ENCODE peak calls at places on chromosomes 2 and 18, in four cellular contexts. One of them, this sample, is unnamed.

GRCh38 chr2:188678921-188679320 is 295.3 kb upstream of the COL3A1 start:
- DNase-seq in kidney epithelial cell: no peak
- DNase-seq in tibial artery: no peak
- DNase-seq in foreskin fibroblast: peak
- DNase-seq in this sample: no peak

GRCh38 chr18:30889582-30890301 is 152.8 kb downstream of the DSC3 start:
- DNase-seq in tibial artery: no peak
- DNase-seq in foreskin fibroblast: no peak
- DNase-seq in kidney epithelial cell: peak
- DNase-seq in this sample: no peak

GRCh38 chr2:203440671-203441070 is 94.4 kb downstream of the RAPH1 start:
- DNase-seq in foreskin fibroblast: no peak
- DNase-seq in kidney epithelial cell: no peak
- DNase-seq in tibial artery: no peak
- DNase-seq in this sample: no peak

GRCh38 chr2:205889073-205889472 is 196.9 kb downstream of the INO80D start:
- DNase-seq in kidney epithelial cell: peak
- DNase-seq in tibial artery: no peak
- DNase-seq in foreskin fibroblast: no peak
- DNase-seq in this sample: no peak

GRCh38 chr2:48504647-48505327 is 25.2 kb upstream of the STON1 start:
- DNase-seq in tibial artery: no peak
- DNase-seq in foreskin fibroblast: peak
- DNase-seq in kidney epithelial cell: no peak
- DNase-seq in this sample: no peak

GRCh38 chr2:104856973-104857261 is 3.0 kb downstream of the POU3F3 start:
- DNase-seq in tibial artery: no peak
- DNase-seq in kidney epithelial cell: no peak
- DNase-seq in foreskin fibroblast: no peak
- DNase-seq in this sample: no peak

GRCh38 chr2:161722547-161723503 is 98.6 kb downstream of the SLC4A10 start:
- DNase-seq in tibial artery: no peak
- DNase-seq in foreskin fibroblast: no peak
- DNase-seq in kidney epithelial cell: no peak
- DNase-seq in this sample: no peak

GRCh38 chr2:56806924-56807323 is 623.1 kb downstream of the CCDC85A start:
- DNase-seq in tibial artery: no peak
- DNase-seq in foreskin fibroblast: no peak
- DNase-seq in kidney epithelial cell: no peak
- DNase-seq in this sample: no peak

GRCh38 chr2:174688079-174688478 is 76.2 kb downstream of the CHRNA1 start:
- DNase-seq in kidney epithelial cell: no peak
- DNase-seq in tibial artery: no peak
- DNase-seq in foreskin fibroblast: peak
- DNase-seq in this sample: peak

GRCh38 chr18:48623468-48624220 is 84.8 kb downstream of the CTIF start:
- DNase-seq in tibial artery: no peak
- DNase-seq in kidney epithelial cell: peak
- DNase-seq in foreskin fibroblast: peak
- DNase-seq in this sample: no peak

GRCh38 chr2:136238214-136238551 is 120.2 kb upstream of the CXCR4 start:
- DNase-seq in kidney epithelial cell: no peak
- DNase-seq in tibial artery: peak
- DNase-seq in foreskin fibroblast: peak
- DNase-seq in this sample: no peak

GRCh38 chr18:35039633-35040032 is 1.6 kb upstream of the MAPRE2 start:
- DNase-seq in foreskin fibroblast: no peak
- DNase-seq in tibial artery: no peak
- DNase-seq in kidney epithelial cell: no peak
- DNase-seq in this sample: no peak

GRCh38 chr2:72142743-72143440 is 4.8 kb downstream of the CYP26B1 start:
- DNase-seq in tibial artery: peak
- DNase-seq in foreskin fibroblast: peak
- DNase-seq in kidney epithelial cell: no peak
- DNase-seq in this sample: no peak

GRCh38 chr18:59902180-59902992 is 2.6 kb downstream of the PMAIP1 start:
- DNase-seq in kidney epithelial cell: no peak
- DNase-seq in tibial artery: no peak
- DNase-seq in foreskin fibroblast: peak
- DNase-seq in this sample: no peak

GRCh38 chr18:79458131-79458838 is 62.6 kb downstream of the NFATC1 start:
- DNase-seq in foreskin fibroblast: peak
- DNase-seq in tibial artery: peak
- DNase-seq in kidney epithelial cell: peak
- DNase-seq in this sample: no peak

GRCh38 chr2:67399831-67400489 is 2.8 kb downstream of the ETAA1 start:
- DNase-seq in tibial artery: no peak
- DNase-seq in kidney epithelial cell: no peak
- DNase-seq in foreskin fibroblast: peak
- DNase-seq in this sample: no peak

GRCh38 chr18:37654034-37654433 is 88.4 kb upstream of the CELF4 start:
- DNase-seq in foreskin fibroblast: no peak
- DNase-seq in kidney epithelial cell: no peak
- DNase-seq in tibial artery: no peak
- DNase-seq in this sample: no peak

GRCh38 chr2:75146903-75147332 is 52.4 kb downstream of the TACR1 start:
- DNase-seq in foreskin fibroblast: peak
- DNase-seq in kidney epithelial cell: no peak
- DNase-seq in tibial artery: no peak
- DNase-seq in this sample: no peak

GRCh38 chr2:219398721-219399333 is 11.1 kb upstream of the DNPEP start:
- DNase-seq in foreskin fibroblast: peak
- DNase-seq in tibial artery: no peak
- DNase-seq in kidney epithelial cell: no peak
- DNase-seq in this sample: no peak

GRCh38 chr2:120601566-120601965 is 134.1 kb upstream of the GLI2 start:
- DNase-seq in tibial artery: no peak
- DNase-seq in kidney epithelial cell: no peak
- DNase-seq in foreskin fibroblast: no peak
- DNase-seq in this sample: no peak

GRCh38 chr2:212912445-212913103 is 238.8 kb downstream of the IKZF2 start:
- DNase-seq in tibial artery: no peak
- DNase-seq in foreskin fibroblast: peak
- DNase-seq in kidney epithelial cell: peak
- DNase-seq in this sample: no peak

GRCh38 chr2:171741189-171741588 is 53.9 kb downstream of the DYNC1I2 start:
- DNase-seq in kidney epithelial cell: peak
- DNase-seq in foreskin fibroblast: peak
- DNase-seq in tibial artery: no peak
- DNase-seq in this sample: no peak

GRCh38 chr2:65309699-65310098 is 82.1 kb downstream of the ACTR2 start:
- DNase-seq in tibial artery: no peak
- DNase-seq in foreskin fibroblast: no peak
- DNase-seq in kidney epithelial cell: no peak
- DNase-seq in this sample: no peak

GRCh38 chr18:66616523-66616983 is 12.7 kb upstream of the CDH19 start:
- DNase-seq in tibial artery: no peak
- DNase-seq in kidney epithelial cell: no peak
- DNase-seq in foreskin fibroblast: no peak
- DNase-seq in this sample: no peak

GRCh38 chr2:72139871-72140620 is 7.6 kb downstream of the CYP26B1 start:
- DNase-seq in kidney epithelial cell: no peak
- DNase-seq in foreskin fibroblast: no peak
- DNase-seq in tibial artery: no peak
- DNase-seq in this sample: no peak

GRCh38 chr2:121089005-121089510 is 195.9 kb downstream of the TFCP2L1 start:
- DNase-seq in foreskin fibroblast: no peak
- DNase-seq in tibial artery: no peak
- DNase-seq in kidney epithelial cell: no peak
- DNase-seq in this sample: no peak

GRCh38 chr2:134670955-134671354 is 47.8 kb downstream of the TMEM163 start:
- DNase-seq in kidney epithelial cell: no peak
- DNase-seq in foreskin fibroblast: no peak
- DNase-seq in tibial artery: no peak
- DNase-seq in this sample: no peak

GRCh38 chr2:1855150-1855549 is 110.8 kb upstream of the PXDN start:
- DNase-seq in tibial artery: no peak
- DNase-seq in kidney epithelial cell: no peak
- DNase-seq in foreskin fibroblast: no peak
- DNase-seq in this sample: no peak

GRCh38 chr2:225328192-225328591 is 71.3 kb upstream of the NYAP2 start:
- DNase-seq in foreskin fibroblast: peak
- DNase-seq in tibial artery: no peak
- DNase-seq in kidney epithelial cell: peak
- DNase-seq in this sample: no peak

GRCh38 chr2:119820275-119820674 is 60.6 kb downstream of the PTPN4 start:
- DNase-seq in tibial artery: no peak
- DNase-seq in kidney epithelial cell: peak
- DNase-seq in foreskin fibroblast: peak
- DNase-seq in this sample: no peak

GRCh38 chr2:240624011-240624949 is 1.0 kb upstream of the GPR35 start:
- DNase-seq in tibial artery: peak
- DNase-seq in foreskin fibroblast: no peak
- DNase-seq in kidney epithelial cell: no peak
- DNase-seq in this sample: no peak

GRCh38 chr2:123935405-123935804 is 89.7 kb upstream of the CNTNAP5 start:
- DNase-seq in foreskin fibroblast: no peak
- DNase-seq in tibial artery: no peak
- DNase-seq in kidney epithelial cell: no peak
- DNase-seq in this sample: no peak

GRCh38 chr2:119233326-119234020 is 9.8 kb downstream of the STEAP3 start:
- DNase-seq in tibial artery: no peak
- DNase-seq in foreskin fibroblast: peak
- DNase-seq in kidney epithelial cell: no peak
- DNase-seq in this sample: peak

GRCh38 chr2:49772299-49772970 is 618.1 kb upstream of the FSHR start:
- DNase-seq in tibial artery: no peak
- DNase-seq in kidney epithelial cell: no peak
- DNase-seq in foreskin fibroblast: no peak
- DNase-seq in this sample: no peak

DNA sequence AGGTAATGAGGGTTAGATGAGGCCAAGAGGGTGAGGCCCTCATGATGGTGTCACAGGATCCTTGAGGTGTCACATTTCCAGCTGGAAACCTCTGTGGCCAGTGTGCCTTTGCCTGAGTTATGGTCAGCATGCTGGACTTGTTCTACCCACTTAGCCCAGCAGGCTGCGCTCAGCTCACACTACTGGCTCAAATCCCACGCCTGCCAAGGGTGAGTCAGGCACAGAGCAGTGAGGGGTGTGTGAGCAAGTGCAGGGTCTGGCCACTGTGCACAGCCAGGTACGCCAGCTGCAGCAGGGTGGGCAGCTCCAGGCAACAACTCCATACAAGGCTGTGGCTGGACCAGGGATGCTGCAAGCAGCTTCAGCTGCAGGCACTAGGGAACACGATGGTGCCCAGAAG is 616.6 kb upstream of the FSHR start:
- DNase-seq in foreskin fibroblast: peak
- DNase-seq in tibial artery: no peak
- DNase-seq in kidney epithelial cell: peak
- DNase-seq in this sample: peak
- TF ChIP-seq CTCF in foreskin fibroblast: peak
- TF ChIP-seq CTCF in tibial artery: no peak
- TF ChIP-seq CTCF in kidney epithelial cell: peak
- TF ChIP-seq CTCF in this sample: peak

GRCh38 chr18:49727816-49728215 is 85.5 kb downstream of the ACAA2 start:
- DNase-seq in kidney epithelial cell: no peak
- DNase-seq in foreskin fibroblast: no peak
- DNase-seq in tibial artery: no peak
- DNase-seq in this sample: no peak

GRCh38 chr18:49723648-49724180 is 89.6 kb downstream of the ACAA2 start:
- DNase-seq in kidney epithelial cell: no peak
- DNase-seq in tibial artery: no peak
- DNase-seq in foreskin fibroblast: peak
- DNase-seq in this sample: peak

GRCh38 chr18:49728542-49728941 is 84.8 kb downstream of the ACAA2 start:
- DNase-seq in kidney epithelial cell: no peak
- DNase-seq in foreskin fibroblast: peak
- DNase-seq in tibial artery: no peak
- DNase-seq in this sample: peak

GRCh38 chr18:49726564-49726963 is 86.8 kb downstream of the ACAA2 start:
- DNase-seq in tibial artery: peak
- DNase-seq in foreskin fibroblast: no peak
- DNase-seq in kidney epithelial cell: no peak
- DNase-seq in this sample: no peak

GRCh38 chr18:49725809-49726514 is 87.4 kb downstream of the ACAA2 start:
- DNase-seq in tibial artery: peak
- DNase-seq in kidney epithelial cell: peak
- DNase-seq in foreskin fibroblast: peak
- DNase-seq in this sample: no peak
- TF ChIP-seq CTCF in tibial artery: no peak
- TF ChIP-seq CTCF in kidney epithelial cell: no peak
- TF ChIP-seq CTCF in foreskin fibroblast: no peak
- TF ChIP-seq CTCF in this sample: no peak

GRCh38 chr18:21191596-21192307 is 50.3 kb upstream of the GREB1L start:
- DNase-seq in kidney epithelial cell: no peak
- DNase-seq in foreskin fibroblast: peak
- DNase-seq in tibial artery: peak
- DNase-seq in this sample: no peak
- TF ChIP-seq CTCF in kidney epithelial cell: peak
- TF ChIP-seq CTCF in foreskin fibroblast: peak
- TF ChIP-seq CTCF in tibial artery: peak
- TF ChIP-seq CTCF in this sample: peak

GRCh38 chr18:42306208-42306980 is 351.4 kb downstream of the PIK3C3 start:
- DNase-seq in kidney epithelial cell: no peak
- DNase-seq in tibial artery: no peak
- DNase-seq in foreskin fibroblast: no peak
- DNase-seq in this sample: no peak

GRCh38 chr18:42310956-42311355 is 355.9 kb downstream of the PIK3C3 start:
- DNase-seq in kidney epithelial cell: peak
- DNase-seq in tibial artery: peak
- DNase-seq in foreskin fibroblast: no peak
- DNase-seq in this sample: no peak
- TF ChIP-seq CTCF in kidney epithelial cell: peak
- TF ChIP-seq CTCF in tibial artery: no peak
- TF ChIP-seq CTCF in foreskin fibroblast: no peak
- TF ChIP-seq CTCF in this sample: no peak

DNA sequence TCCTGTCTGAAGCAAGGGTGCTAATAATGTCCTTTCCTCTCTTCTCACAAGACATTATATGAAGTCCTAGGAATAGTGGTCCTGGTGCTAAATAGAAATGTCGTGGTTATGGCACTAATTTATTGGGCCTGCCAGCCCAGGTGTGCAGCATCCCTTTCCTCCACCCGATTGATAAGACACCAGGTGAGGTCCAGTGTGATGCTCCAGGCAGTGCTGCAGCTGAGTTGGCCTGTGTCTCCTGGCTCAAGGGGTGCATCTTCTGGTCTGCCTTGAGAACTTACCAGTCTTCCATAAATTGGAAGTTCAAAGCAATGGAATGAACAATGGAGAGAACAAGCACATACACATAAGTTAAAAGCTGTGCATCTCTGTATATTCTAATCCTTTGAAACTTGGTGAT is 26.9 kb downstream of the CRIM1 start:
- DNase-seq in kidney epithelial cell: no peak
- DNase-seq in tibial artery: no peak
- DNase-seq in foreskin fibroblast: no peak
- DNase-seq in this sample: no peak
- TF ChIP-seq CTCF in kidney epithelial cell: no peak
- TF ChIP-seq CTCF in tibial artery: no peak
- TF ChIP-seq CTCF in foreskin fibroblast: no peak
- TF ChIP-seq CTCF in this sample: no peak

This sample was measured in GM20000.